ENCODE peak calls at places on chromosomes 5 and 9, in ten cellular contexts. K is NT2/D1, P is Caco-2, C is right lobe of liver, Q is esophagus muscularis mucosa, W is adipocyte, L is adrenal gland, H is astrocyte, T is thoracic aorta, G is AG04450. Y is an unnamed sample. For H3K9me3, the result is how much of the 10 kb centered on the place peaks cover.

GRCh38 chr5:33075731-33076130 is 364.6 kb downstream of the NPR3 start:
- DNase-seq in K (no peak), P (no peak), C (no peak), Q (no peak), W (peak), L (no peak), H (peak), T (no peak), G (no peak), Y (no peak)

GRCh38 chr9:111975709-111976108 is 79.1 kb downstream of the UGCG start:
- DNase-seq in K (no peak), P (peak), C (peak), Q (no peak), W (no peak), L (peak), H (no peak), T (no peak), G (no peak), Y (no peak)

GRCh38 chr5:127517110-127517479 is 345 bp upstream of the PRRC1 start:
- DNase-seq in K (no peak), P (no peak), C (no peak), Q (no peak), W (no peak), L (peak), H (peak), T (peak), G (no peak), Y (no peak)

GRCh38 chr9:106443520-106443919 is 419.4 kb upstream of the ZNF462 start:
- DNase-seq in K (no peak), P (no peak), C (no peak), Q (no peak), W (no peak), L (no peak), H (no peak), T (no peak), G (no peak), Y (no peak)

GRCh38 chr5:158691576-158691975 is 408.1 kb downstream of the EBF1 start:
- DNase-seq in K (no peak), P (no peak), C (no peak), Q (no peak), W (no peak), L (no peak), H (no peak), T (no peak), G (no peak), Y (no peak)

GRCh38 chr9:98081477-98082219 is 25.1 kb downstream of the NANS start:
- DNase-seq in K (no peak), P (no peak), C (peak), Q (no peak), W (peak), L (peak), H (no peak), T (no peak), G (no peak), Y (peak)

GRCh38 chr5:58009754-58010153 is 450.1 kb downstream of the PLK2 start:
- DNase-seq in K (no peak), P (no peak), C (no peak), Q (no peak), W (no peak), L (no peak), H (no peak), T (no peak), G (no peak), Y (no peak)

GRCh38 chr9:137521405-137521985 is 28.7 kb downstream of the PNPLA7 start:
- DNase-seq in K (no peak), P (no peak), C (no peak), Q (no peak), W (no peak), L (no peak), H (no peak), T (no peak), G (no peak), Y (no peak)

GRCh38 chr9:123685489-123686083 is 244.3 kb downstream of the DENND1A start:
- DNase-seq in K (no peak), P (no peak), C (no peak), Q (no peak), W (no peak), L (no peak), H (no peak), T (no peak), G (no peak), Y (no peak)

GRCh38 chr5:131382407-131383395 is 118.8 kb downstream of the CDC42SE2 start:
- DNase-seq in K (peak), P (peak), C (no peak), Q (no peak), W (no peak), L (peak), H (no peak), T (no peak), G (peak), Y (peak)

GRCh38 chr5:148336704-148337435 is 1.5 kb downstream of the SPINK9 start:
- DNase-seq in K (no peak), P (no peak), C (no peak), Q (no peak), W (no peak), L (no peak), H (no peak), T (no peak), G (no peak), Y (no peak)

GRCh38 chr5:126972062-126972895 is 58.1 kb downstream of the MARCHF3 start:
- DNase-seq in K (no peak), P (no peak), C (no peak), Q (no peak), W (no peak), L (no peak), H (no peak), T (no peak), G (no peak), Y (no peak)

GRCh38 chr9:132697230-132697629 is 27.0 kb downstream of the GTF3C4 start:
- DNase-seq in K (no peak), P (no peak), C (no peak), Q (no peak), W (no peak), L (no peak), H (no peak), T (no peak), G (no peak), Y (no peak)

GRCh38 chr9:89530721-89531120 is 32.8 kb upstream of the SEMA4D start:
- DNase-seq in K (no peak), P (no peak), C (no peak), Q (no peak), W (no peak), L (no peak), H (no peak), T (no peak), G (no peak), Y (no peak)

GRCh38 chr9:127614961-127615360 is 2.9 kb downstream of the STXBP1 start:
- DNase-seq in K (no peak), P (no peak), C (no peak), Q (no peak), W (peak), L (peak), H (no peak), T (no peak), G (no peak), Y (no peak)

GRCh38 chr5:141017943-141018342 is 33.2 kb upstream of the PCDHB1 start:
- DNase-seq in K (no peak), P (no peak), C (no peak), Q (no peak), W (no peak), L (no peak), H (no peak), T (no peak), G (no peak), Y (no peak)

GRCh38 chr9:23746317-23746716 is 79.7 kb downstream of the ELAVL2 start:
- DNase-seq in K (no peak), P (no peak), C (no peak), Q (no peak), W (no peak), L (no peak), H (no peak), T (no peak), G (no peak), Y (no peak)

GRCh38 chr9:81492710-81493447 is 196.5 kb downstream of the TLE1 start:
- DNase-seq in K (no peak), P (no peak), C (no peak), Q (no peak), W (peak), L (no peak), H (peak), T (no peak), G (peak), Y (peak)

GRCh38 chr9:81490605-81491331 is 198.6 kb downstream of the TLE1 start:
- DNase-seq in K (no peak), P (no peak), C (no peak), Q (no peak), W (peak), L (no peak), H (peak), T (no peak), G (no peak), Y (peak)

DNA sequence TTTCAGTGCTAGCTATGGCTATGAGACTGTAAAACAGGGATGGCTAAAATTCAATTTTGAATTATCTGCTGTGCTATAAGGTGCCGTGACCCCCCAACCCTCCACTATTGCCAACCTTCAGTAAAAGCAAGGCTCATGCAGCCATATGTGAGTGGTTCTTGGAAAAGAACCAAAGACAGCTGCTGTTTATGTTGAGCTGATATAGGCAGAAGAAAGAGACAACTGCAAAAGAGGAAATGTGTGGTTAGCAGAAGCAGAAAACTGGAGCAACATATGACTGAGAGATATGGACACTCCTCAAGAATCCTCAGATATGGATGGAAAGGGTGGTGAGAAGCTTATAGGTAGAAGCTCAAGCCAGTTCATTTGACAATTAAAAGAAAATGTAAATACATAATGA is 200.3 kb downstream of the TLE1 start:
- DNase-seq in K (no peak), P (no peak), C (no peak), Q (no peak), W (no peak), L (no peak), H (no peak), T (no peak), G (peak), Y (no peak)
- H3K4me3 ChIP-seq in K (no peak), P (no peak), C (no peak), Q (no peak), W (no peak), L (no peak), H (no peak), T (no peak), G (no peak), Y (no peak)

DNA sequence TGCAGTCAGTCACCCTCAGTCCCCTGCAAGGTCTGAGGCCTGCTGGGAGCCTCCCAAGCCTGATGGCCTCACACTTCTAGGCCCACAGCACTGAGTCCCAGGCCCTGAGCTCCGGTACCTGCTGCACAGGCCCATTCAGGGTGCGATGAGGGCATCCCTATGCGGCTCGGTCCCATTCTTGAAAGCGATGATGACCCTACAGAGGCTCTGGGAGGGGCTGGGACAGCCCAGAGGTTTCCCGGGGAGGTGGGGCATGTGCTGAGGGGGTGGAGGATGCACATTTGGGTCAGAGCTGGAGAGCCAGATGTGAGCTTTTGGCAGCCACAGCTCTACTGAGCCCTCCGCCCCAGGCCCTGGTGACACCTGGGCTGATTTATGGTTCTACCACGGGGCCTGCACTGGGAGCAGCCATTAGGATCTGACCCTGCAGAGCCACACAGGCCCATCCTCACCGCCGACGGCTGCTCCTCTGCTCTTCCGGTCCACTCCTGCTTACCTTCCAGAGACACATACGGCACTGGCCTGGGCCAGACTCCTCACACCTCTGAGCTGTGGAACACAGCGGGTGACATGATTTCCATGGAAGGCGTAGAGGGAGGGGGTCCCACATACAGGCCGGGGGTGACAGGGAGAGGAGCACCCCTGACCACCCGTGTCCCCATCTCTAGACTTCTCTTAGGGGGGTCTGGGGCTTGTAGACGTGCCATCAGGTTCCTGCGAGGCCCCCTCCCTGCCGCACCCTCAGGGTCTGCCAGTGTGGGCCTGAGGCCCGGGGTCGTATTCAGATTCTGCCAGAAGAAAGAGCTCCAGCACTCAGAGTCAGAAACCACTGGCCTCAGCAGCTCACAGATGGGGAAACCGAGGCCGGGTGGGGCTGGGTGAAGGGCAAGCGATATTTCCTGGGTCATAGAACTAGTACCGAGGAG is 53.4 kb downstream of the COL23A1 start:
- DNase-seq in K (no peak), P (no peak), C (peak), Q (no peak), W (no peak), L (no peak), H (no peak), T (no peak), G (no peak), Y (no peak)
- H3K9me3 ChIP-seq in K (under half), P (under half), C (under half), Q (under half), W (under half), L (under half), H (under half), T (under half), G (half or more), Y (under half)

GRCh38 chr5:157568717-157569116 is 6.9 kb downstream of the ADAM19 start:
- DNase-seq in K (no peak), P (no peak), C (no peak), Q (no peak), W (no peak), L (no peak), H (no peak), T (no peak), G (no peak), Y (no peak)
- H3K4me3 ChIP-seq in K (no peak), P (no peak), C (no peak), Q (no peak), W (no peak), L (no peak), H (no peak), T (no peak), G (no peak), Y (no peak)

DNA sequence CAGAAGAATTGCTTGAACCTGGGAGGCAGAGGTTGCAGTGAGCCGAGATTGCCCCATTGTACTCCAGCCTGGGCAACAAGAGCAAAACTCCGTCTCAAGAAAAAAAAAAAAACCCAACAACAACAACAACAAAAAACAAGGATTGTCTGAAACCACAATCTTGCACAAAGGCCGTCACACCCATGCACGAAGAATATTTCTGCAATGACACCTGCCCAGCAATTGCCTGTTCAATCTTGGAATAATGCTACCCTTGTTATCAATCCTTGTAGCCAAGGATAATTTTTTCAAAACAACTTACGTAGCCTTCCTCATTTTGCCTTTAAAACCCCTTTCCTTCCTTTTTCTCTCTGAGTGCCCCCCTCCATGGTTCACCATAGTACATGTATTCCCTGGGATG is 3.7 kb upstream of the CLTB start:
- DNase-seq in K (no peak), P (no peak), C (no peak), Q (no peak), W (no peak), L (no peak), H (no peak), T (no peak), G (no peak), Y (no peak)
- H3K9me3 ChIP-seq in K (under half), P (under half), C (under half), Q (under half), W (under half), L (under half), H (under half), T (under half), G (under half), Y (under half)

GRCh38 chr5:74864823-74865222 is 1.4 kb downstream of the FAM169A start:
- DNase-seq in K (no peak), P (no peak), C (no peak), Q (no peak), W (no peak), L (no peak), H (no peak), T (no peak), G (no peak), Y (no peak)
- H3K4me3 ChIP-seq in K (peak), P (peak), C (no peak), Q (no peak), W (no peak), L (no peak), H (peak), T (no peak), G (no peak), Y (no peak)

GRCh38 chr9:40911647-40912046 is 216.8 kb downstream of the FOXD4L6 start:
- DNase-seq in K (no peak), P (no peak), C (no peak), Q (peak), W (no peak), L (no peak), H (no peak), T (no peak), G (no peak), Y (no peak)

GRCh38 chr9:40909821-40910220 is 218.7 kb downstream of the FOXD4L6 start:
- DNase-seq in K (no peak), P (no peak), C (no peak), Q (no peak), W (no peak), L (no peak), H (no peak), T (no peak), G (no peak), Y (no peak)

GRCh38 chr9:40913928-40914673 is 214.4 kb downstream of the FOXD4L6 start:
- DNase-seq in K (no peak), P (no peak), C (no peak), Q (peak), W (no peak), L (no peak), H (no peak), T (no peak), G (no peak), Y (no peak)

GRCh38 chr9:40914772-40915659 is 213.5 kb downstream of the FOXD4L6 start:
- DNase-seq in K (no peak), P (no peak), C (no peak), Q (peak), W (no peak), L (no peak), H (no peak), T (no peak), G (no peak), Y (no peak)

GRCh38 chr9:40913096-40913719 is 215.3 kb downstream of the FOXD4L6 start:
- DNase-seq in K (no peak), P (no peak), C (no peak), Q (peak), W (no peak), L (no peak), H (no peak), T (no peak), G (no peak), Y (no peak)
- H3K9me3 ChIP-seq in K (half or more), P (under half), C (under half), Q (half or more), W (under half), L (half or more), H (half or more), T (half or more), G (under half), Y (under half)

GRCh38 chr9:131094015-131094414 is 2.3 kb upstream of the AIF1L start:
- DNase-seq in K (no peak), P (no peak), C (no peak), Q (no peak), W (no peak), L (no peak), H (no peak), T (no peak), G (no peak), Y (no peak)
- H3K4me3 ChIP-seq in K (no peak), P (no peak), C (no peak), Q (no peak), W (no peak), L (no peak), H (no peak), T (no peak), G (no peak), Y (no peak)

GRCh38 chr5:78726556-78726955 is 78.0 kb upstream of the LHFPL2 start:
- DNase-seq in K (no peak), P (no peak), C (no peak), Q (peak), W (no peak), L (no peak), H (peak), T (no peak), G (no peak), Y (no peak)
- H3K9me3 ChIP-seq in K (under half), P (under half), C (under half), Q (under half), W (under half), L (under half), H (under half), T (under half), G (under half), Y (under half)

GRCh38 chr9:16725066-16725465 is 145.4 kb downstream of the BNC2 start:
- DNase-seq in K (no peak), P (no peak), C (no peak), Q (no peak), W (no peak), L (no peak), H (no peak), T (no peak), G (no peak), Y (no peak)
- H3K4me3 ChIP-seq in K (no peak), P (no peak), C (no peak), Q (no peak), W (no peak), L (no peak), H (no peak), T (no peak), G (no peak), Y (no peak)

DNA sequence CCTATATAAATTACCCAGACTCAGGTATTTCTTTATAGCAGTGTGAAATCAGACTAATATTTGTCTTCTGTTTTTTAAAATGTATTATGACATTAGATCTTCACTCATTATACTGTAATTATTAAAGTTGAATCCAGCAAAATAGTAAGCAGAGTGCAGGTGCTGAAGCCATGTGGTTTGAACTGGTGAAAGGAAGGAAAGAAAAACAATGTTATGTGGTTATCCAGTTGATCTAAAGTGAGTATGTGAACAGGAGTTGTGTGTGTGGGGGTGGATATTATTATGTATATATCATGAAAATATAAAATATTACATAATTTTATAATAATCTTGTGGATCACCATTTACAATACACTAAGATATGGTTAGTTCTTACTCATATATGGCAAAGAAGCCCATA is 593.7 kb downstream of the SEMA5A start:
- DNase-seq in K (no peak), P (no peak), C (no peak), Q (no peak), W (no peak), L (no peak), H (no peak), T (no peak), G (no peak), Y (no peak)
- H3K9me3 ChIP-seq in K (under half), P (under half), C (under half), Q (under half), W (under half), L (under half), H (under half), T (under half), G (under half), Y (under half)